ENCODE peak calls at places on chromosome 3, in nine cellular contexts. A, P, R, I, Q, T, M, W and D are unnamed samples.

GRCh38 chr3:153338487-153338886 is 176.5 kb downstream of the RAP2B start:
- DNase-seq in A (no peak), P (no peak), R (no peak), I (no peak), Q (no peak), T (no peak), M (no peak), W (no peak), D (no peak)

GRCh38 chr3:120928991-120929390 is 21.0 kb downstream of the STXBP5L start:
- DNase-seq in A (no peak), P (no peak), R (no peak), I (peak; percentile 8), Q (no peak), T (no peak), M (no peak), W (no peak), D (no peak)

GRCh38 chr3:70973558-70973957 is 610.0 kb downstream of the FOXP1 start:
- DNase-seq in A (peak; percentile 24), P (no peak), R (no peak), I (no peak), Q (no peak), T (no peak), M (no peak), W (no peak), D (no peak)

GRCh38 chr3:149258298-149258697 is 36.7 kb upstream of the CP start:
- DNase-seq in A (no peak), P (no peak), R (no peak), I (no peak), Q (no peak), T (no peak), M (no peak), W (no peak), D (no peak)

GRCh38 chr3:126132751-126133511 is 47.5 kb downstream of the ALDH1L1 start:
- DNase-seq in A (no peak), P (no peak), R (no peak), I (peak; percentile 82), Q (peak; percentile 22), T (peak; percentile 79), M (no peak), W (peak; percentile 61), D (no peak)

GRCh38 chr3:165196577-165197561 is 685 bp upstream of the SLITRK3 start:
- DNase-seq in A (no peak), P (no peak), R (no peak), I (peak; percentile 55), Q (no peak), T (no peak), M (no peak), W (no peak), D (no peak)

GRCh38 chr3:42539871-42540714 is 37.6 kb downstream of the VIPR1 start:
- DNase-seq in A (peak; percentile 29), P (no peak), R (peak; percentile 54), I (peak; percentile 94), Q (peak; percentile 79), T (no peak), M (peak; percentile 54), W (no peak), D (no peak)

GRCh38 chr3:126927846-126928245 is 55.1 kb upstream of the PLXNA1 start:
- DNase-seq in A (no peak), P (no peak), R (no peak), I (no peak), Q (no peak), T (no peak), M (no peak), W (peak; percentile 46), D (no peak)

GRCh38 chr3:175432338-175433025 is 573.3 kb downstream of the NAALADL2 start:
- DNase-seq in A (no peak), P (no peak), R (no peak), I (no peak), Q (no peak), T (no peak), M (no peak), W (no peak), D (no peak)
- H3K27ac ChIP-seq in A (no peak overlapping the region), P (no peak overlapping the region), R (no peak overlapping the region), I (no peak overlapping the region), Q (no peak overlapping the region), T (no peak overlapping the region), M (no peak overlapping the region), W (no peak overlapping the region), D (no peak overlapping the region)

GRCh38 chr3:20073068-20073467 is 32.8 kb downstream of the KAT2B start:
- DNase-seq in A (no peak), P (no peak), R (no peak), I (no peak), Q (no peak), T (no peak), M (no peak), W (no peak), D (no peak)
- TF ChIP-seq POLR2AphosphoS5 in A (no peak), P (no peak), R (no peak), I (no peak), Q (no peak), T (no peak), M (no peak), W (no peak), D (no peak)

DNA sequence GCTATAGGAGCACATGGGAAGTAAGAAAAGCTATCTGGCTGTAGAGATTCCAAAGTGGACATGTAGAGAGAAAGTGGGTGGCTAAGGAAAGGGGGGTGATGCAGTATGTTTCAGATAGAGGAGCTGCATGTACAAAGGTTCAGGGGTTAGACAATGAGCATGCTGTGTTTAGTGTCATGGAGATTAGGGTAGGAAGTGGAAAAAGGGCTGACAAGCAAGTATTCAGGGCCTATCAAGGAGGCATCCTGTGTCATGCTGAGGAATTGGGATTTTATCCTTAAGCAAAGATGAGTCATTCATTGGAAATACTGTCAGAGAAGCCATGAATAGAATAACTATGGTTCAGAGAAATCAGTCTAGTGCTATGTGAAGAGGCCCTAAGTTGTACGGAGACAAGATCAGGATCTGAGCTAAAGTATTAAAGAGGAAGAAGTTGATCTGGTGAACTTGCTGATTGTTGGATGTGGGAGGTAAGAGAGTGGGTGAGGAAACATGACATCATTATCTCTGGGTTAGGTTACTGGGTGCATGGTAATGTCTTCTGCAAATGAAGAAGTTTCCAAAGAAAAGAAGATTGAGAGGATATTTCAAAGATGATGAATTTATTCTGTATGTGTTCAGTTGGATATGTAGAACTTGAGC is 176.7 kb upstream of the GOLIM4 start:
- DNase-seq in A (no peak), P (no peak), R (no peak), I (peak; percentile 54), Q (no peak), T (no peak), M (no peak), W (no peak), D (no peak)
- H3K27ac ChIP-seq in A (no peak overlapping the region), P (no peak overlapping the region), R (no peak overlapping the region), I (no peak overlapping the region), Q (no peak overlapping the region), T (no peak overlapping the region), M (no peak overlapping the region), W (no peak overlapping the region), D (no peak overlapping the region)

GRCh38 chr3:128153156-128154011 is at the start of gene EEFSEC:
- DNase-seq in A (peak; percentile 68), P (peak; percentile 57), R (peak; percentile 36), I (peak; percentile 79), Q (peak; percentile 85), T (peak; percentile 94), M (peak; percentile 51), W (peak; percentile 96), D (no peak)
- TF ChIP-seq POLR2AphosphoS5 in A (peak; percentile 84), P (peak; percentile 77), R (peak; percentile 81), I (peak; percentile 75), Q (peak; percentile 48), T (peak; percentile 86), M (peak; percentile 53), W (peak; percentile 84), D (peak; percentile 79)

DNA sequence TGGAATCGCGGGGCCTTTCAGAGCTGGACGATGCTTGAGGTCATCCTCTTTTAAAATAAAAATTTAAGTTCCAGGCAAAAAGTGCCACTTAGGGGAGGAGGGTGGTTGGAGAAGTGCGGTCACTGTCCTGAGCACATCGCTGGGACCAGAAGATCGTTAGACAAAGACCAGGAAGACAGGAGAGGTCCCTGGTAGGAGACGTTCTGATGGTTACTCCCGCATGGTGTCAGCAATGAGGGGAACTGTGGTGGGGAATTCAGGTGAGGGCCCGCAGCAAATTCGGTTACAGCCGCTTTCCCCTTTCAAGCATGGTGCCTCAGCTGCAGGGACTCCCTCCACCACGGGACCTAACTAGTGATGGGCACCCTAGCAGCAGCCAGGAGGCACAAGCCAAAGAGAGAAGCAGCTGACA is 1.0 kb upstream of the ISY1 start:
- DNase-seq in A (no peak), P (no peak), R (peak; percentile 18), I (peak; percentile 30), Q (no peak), T (no peak), M (no peak), W (peak; percentile 79), D (no peak)
- H3K27ac ChIP-seq in A (peak overlapping the region; percentile 94), P (peak overlapping the region; percentile 100), R (peak overlapping the region; percentile 100), I (peak overlapping the region; percentile 100), Q (peak overlapping the region; percentile 96), T (peak overlapping the region; percentile 97), M (peak overlapping the region; percentile 96), W (peak overlapping the region; percentile 95), D (peak overlapping the region; percentile 100)

DNA sequence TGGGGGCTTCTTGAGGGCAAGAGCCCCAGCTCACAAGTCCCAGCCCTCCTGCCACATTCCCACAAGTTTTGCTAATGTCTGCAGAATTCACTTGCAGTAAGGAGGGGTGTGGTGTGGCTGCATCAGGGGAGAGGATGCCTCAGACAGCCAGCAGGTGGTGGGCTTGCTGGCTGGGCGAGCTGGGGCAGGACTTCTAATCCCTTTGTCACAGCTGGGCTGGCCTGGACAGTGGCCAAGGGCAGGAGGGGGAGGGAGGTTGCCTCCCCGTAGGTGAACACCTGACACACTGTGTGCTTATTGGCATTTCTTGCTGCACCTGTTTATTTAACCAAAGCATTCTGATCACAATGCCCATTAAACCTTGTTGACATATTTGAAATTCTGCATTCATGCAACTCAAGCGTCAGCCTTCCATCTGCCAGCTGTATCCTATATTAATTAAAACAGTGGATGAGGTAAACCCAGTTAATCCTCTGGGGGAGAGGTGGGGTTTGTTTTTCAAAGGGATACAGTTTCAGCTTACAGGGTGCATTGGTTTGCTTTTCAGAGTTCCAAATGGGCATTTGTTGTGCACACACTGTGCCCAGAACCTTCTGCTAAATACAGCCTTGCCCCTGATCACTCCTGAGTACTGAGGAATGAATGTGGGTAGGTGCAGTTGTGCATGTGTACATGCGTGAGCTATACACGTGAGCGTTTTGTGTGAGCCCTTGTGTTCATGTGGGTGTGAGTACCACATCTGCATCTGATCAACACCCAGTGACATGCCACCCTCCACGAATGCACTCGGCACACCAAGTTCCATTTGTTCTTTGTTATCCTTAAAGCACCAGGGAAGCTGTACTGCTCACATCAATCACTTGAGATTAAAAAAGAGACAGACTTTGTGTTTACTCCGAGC is 268.7 kb downstream of the XXYLT1 start:
- DNase-seq in A (peak; percentile 57), P (peak; percentile 4), R (peak; percentile 65), I (peak; percentile 79), Q (peak; percentile 78), T (no peak), M (peak; percentile 20), W (peak; percentile 87), D (peak; percentile 39)
- TF ChIP-seq POLR2AphosphoS5 in A (peak; percentile 44), P (no peak), R (no peak), I (no peak), Q (no peak), T (peak; percentile 17), M (no peak), W (peak; percentile 25), D (peak; percentile 24)

GRCh38 chr3:128572013-128572412 is 78.6 kb downstream of the RPN1 start:
- DNase-seq in A (no peak), P (no peak), R (no peak), I (no peak), Q (no peak), T (no peak), M (no peak), W (no peak), D (no peak)
- H3K27ac ChIP-seq in A (no peak overlapping the region), P (no peak overlapping the region), R (no peak overlapping the region), I (no peak overlapping the region), Q (no peak overlapping the region), T (no peak overlapping the region), M (no peak overlapping the region), W (no peak overlapping the region), D (no peak overlapping the region)